ENCODE peak calls at places on chromosomes 1 and 21, in nine cellular contexts. J is endodermal cell, E is tibial artery, U is foreskin keratinocyte, S is tibial nerve, N is lung, Y is progenitor cell of endocrine pancreas, R is HFF-Myc, Z is heart left ventricle. P is an unnamed sample.

GRCh38 chr1:199510314-199510713 is 517.2 kb upstream of the NR5A2 start:
- DNase-seq in E (no peak), S (no peak), N (no peak), R (no peak), U (no peak), Y (no peak), Z (no peak), J (no peak), P (no peak)

GRCh38 chr1:201800246-201800645 is 28.7 kb upstream of the IPO9 start:
- DNase-seq in E (no peak), U (no peak), J (no peak), Z (no peak), R (no peak), Y (no peak), N (no peak), S (no peak), P (no peak)

GRCh38 chr1:156712626-156713025 is 7.2 kb upstream of the CRABP2 start:
- DNase-seq in Y (no peak), J (no peak), R (no peak), S (no peak), Z (no peak), N (no peak), U (no peak), E (no peak), P (no peak)

GRCh38 chr1:109792056-109792831 is 28.5 kb upstream of the EPS8L3 start:
- DNase-seq in R (peak), Z (peak), J (peak), S (no peak), E (peak), Y (no peak), U (no peak), N (peak), P (no peak)

GRCh38 chr1:212205843-212206242 is 79.4 kb upstream of the PPP2R5A start:
- DNase-seq in U (no peak), J (no peak), N (no peak), Z (no peak), R (no peak), E (no peak), Y (no peak), S (no peak), P (no peak)

GRCh38 chr21:43975469-43976098 is 36.5 kb upstream of the TRAPPC10 start:
- DNase-seq in Y (peak), S (peak), E (peak), R (peak), Z (peak), U (peak), J (peak), N (peak), P (peak)

GRCh38 chr1:42998381-42998780 is 39.7 kb upstream of the SLC2A1 start:
- DNase-seq in Z (no peak), N (no peak), U (no peak), J (no peak), E (no peak), S (no peak), R (peak), Y (no peak), P (no peak)

GRCh38 chr1:186442651-186443114 is 18.2 kb downstream of the PDC start:
- DNase-seq in Z (no peak), R (no peak), N (no peak), S (no peak), E (no peak), J (no peak), U (peak), Y (no peak), P (no peak)

GRCh38 chr1:95916616-95917015 is 682.6 kb downstream of the RWDD3 start:
- DNase-seq in N (no peak), R (no peak), S (no peak), Z (no peak), J (no peak), E (no peak), U (no peak), Y (no peak), P (no peak)

GRCh38 chr1:91744973-91745648 is 140.8 kb downstream of the TGFBR3 start:
- DNase-seq in Z (peak), S (peak), R (peak), J (no peak), Y (no peak), U (no peak), N (no peak), E (peak), P (no peak)

GRCh38 chr1:111199881-111200801 is at the start of gene DENND2D:
- DNase-seq in N (peak), J (no peak), Y (no peak), S (no peak), R (no peak), E (peak), U (no peak), Z (peak), P (peak)

GRCh38 chr1:98422821-98423220 is 238.7 kb upstream of the SNX7 start:
- DNase-seq in R (peak), E (no peak), U (no peak), Z (no peak), S (no peak), Y (no peak), J (no peak), N (no peak), P (no peak)

GRCh38 chr1:92493139-92493538 is 6.4 kb upstream of the GFI1 start:
- DNase-seq in J (no peak), Y (no peak), E (no peak), Z (no peak), S (no peak), R (no peak), U (no peak), N (no peak), P (no peak)

GRCh38 chr21:46223217-46223616 is 5.4 kb downstream of the LSS start:
- DNase-seq in Y (no peak), R (no peak), J (peak), S (no peak), U (no peak), E (no peak), Z (no peak), N (no peak), P (no peak)

GRCh38 chr1:172845371-172845770 is 186.5 kb downstream of the FASLG start:
- DNase-seq in J (no peak), E (no peak), N (no peak), Z (no peak), Y (no peak), R (no peak), U (no peak), S (no peak), P (no peak)

GRCh38 chr1:44505210-44505993 is 100.3 kb downstream of the RNF220 start:
- DNase-seq in N (no peak), J (no peak), Y (no peak), S (no peak), U (no peak), R (no peak), Z (peak), E (no peak), P (no peak)

GRCh38 chr1:105793541-105794146 is 1262.8 kb upstream of the PRMT6 start:
- DNase-seq in U (peak), E (no peak), S (no peak), N (no peak), Y (peak), Z (no peak), R (peak), J (peak), P (no peak)

GRCh38 chr1:209106237-209106741 is 477.2 kb upstream of the CAMK1G start:
- DNase-seq in N (no peak), E (no peak), J (peak), Z (no peak), S (no peak), R (peak), U (no peak), Y (no peak), P (no peak)

GRCh38 chr1:235468970-235469369 is 35.3 kb downstream of the B3GALNT2 start:
- DNase-seq in Z (no peak), S (no peak), U (peak), R (peak), J (no peak), N (no peak), Y (no peak), E (no peak), P (no peak)

GRCh38 chr1:65068202-65069011 is 79.6 kb upstream of the AK4 start:
- DNase-seq in Z (no peak), Y (no peak), U (no peak), E (no peak), S (no peak), R (no peak), N (no peak), J (no peak), P (no peak)

GRCh38 chr21:40120944-40121575 is 253.8 kb downstream of the PCP4 start:
- DNase-seq in Z (no peak), N (no peak), S (no peak), E (no peak), J (no peak), R (no peak), Y (no peak), U (no peak), P (no peak)

GRCh38 chr21:33951276-33952178 is 35.9 kb upstream of the ATP5PO start:
- DNase-seq in R (no peak), J (no peak), N (no peak), S (no peak), E (no peak), U (no peak), Z (no peak), Y (no peak), P (no peak)

GRCh38 chr1:228043281-228043845 is 36.6 kb downstream of the WNT3A start:
- DNase-seq in J (no peak), U (peak), E (no peak), Y (no peak), R (no peak), Z (no peak), N (no peak), S (no peak), P (no peak)

GRCh38 chr21:37072239-37072987 is 458 bp downstream of the PIGP start:
- DNase-seq in R (no peak), S (peak), N (no peak), E (peak), J (no peak), U (peak), Z (no peak), Y (no peak), P (peak)

GRCh38 chr1:185499986-185500626 is 183.1 kb upstream of the IVNS1ABP start:
- DNase-seq in R (peak), S (no peak), N (no peak), Y (no peak), Z (no peak), U (peak), J (no peak), E (no peak), P (no peak)

GRCh38 chr1:228646717-228647522 is 88.4 kb upstream of the RHOU start:
- DNase-seq in N (no peak), E (no peak), R (peak), S (no peak), J (peak), Y (no peak), Z (peak), U (peak), P (no peak)

GRCh38 chr1:21537932-21538630 is 28.9 kb downstream of the ALPL start:
- DNase-seq in E (no peak), N (no peak), S (no peak), J (peak), Y (no peak), R (no peak), U (no peak), Z (peak), P (no peak)

GRCh38 chr1:217418241-217418840 is 212.5 kb downstream of the GPATCH2 start:
- DNase-seq in S (no peak), R (no peak), Z (no peak), Y (no peak), N (no peak), J (no peak), E (no peak), U (no peak), P (no peak)

GRCh38 chr1:62391369-62391971 is 45.4 kb upstream of the USP1 start:
- DNase-seq in J (peak), S (no peak), Y (no peak), Z (no peak), R (no peak), E (no peak), U (no peak), N (no peak), P (no peak)

GRCh38 chr21:37917612-37918011 is 1.4 kb upstream of the KCNJ6 start:
- DNase-seq in Z (no peak), U (peak), N (no peak), E (no peak), Y (no peak), J (no peak), R (no peak), S (no peak), P (no peak)

GRCh38 chr21:39073717-39074116 is 109.5 kb downstream of the PSMG1 start:
- DNase-seq in R (no peak), Z (no peak), E (peak), Y (no peak), U (no peak), J (no peak), N (no peak), S (no peak), P (no peak)

GRCh38 chr1:10943991-10944730 is 68.3 kb upstream of the TARDBP start:
- DNase-seq in Z (no peak), N (no peak), S (no peak), U (no peak), E (no peak), J (peak), Y (no peak), R (no peak), P (no peak)

GRCh38 chr1:93471911-93472310 is 24.0 kb downstream of the FNBP1L start:
- DNase-seq in E (no peak), J (no peak), U (no peak), Y (no peak), R (no peak), N (no peak), Z (no peak), S (no peak), P (no peak)

GRCh38 chr1:19096036-19096833 is 113.8 kb downstream of the UBR4 start:
- DNase-seq in E (no peak), R (no peak), S (no peak), U (no peak), Z (no peak), Y (peak), J (peak), N (peak), P (no peak)

GRCh38 chr21:42835611-42836401 is 43.5 kb downstream of the WDR4 start:
- DNase-seq in U (no peak), Z (no peak), R (no peak), J (no peak), E (no peak), Y (no peak), N (no peak), S (no peak), P (no peak)

GRCh38 chr1:219518168-219518905 is 94.6 kb downstream of the ZC3H11B start:
- DNase-seq in R (peak), U (peak), Y (no peak), E (no peak), J (no peak), N (no peak), Z (no peak), S (no peak), P (no peak)

GRCh38 chr1:29243863-29244185 is 7.5 kb downstream of the PTPRU start:
- DNase-seq in R (no peak), U (no peak), E (no peak), Y (no peak), J (no peak), N (no peak), S (no peak), Z (no peak), P (peak)

GRCh38 chr1:230581446-230582079 is 60.7 kb upstream of the COG2 start:
- DNase-seq in Z (no peak), J (peak), E (no peak), Y (no peak), S (no peak), N (no peak), U (no peak), R (no peak), P (no peak)
- TF ChIP-seq CTCF in Z (no peak), J (peak), E (no peak), Y (no peak), S (no peak), N (no peak), U (peak), R (peak), P (peak)

GRCh38 chr1:168714012-168714411 is 15.0 kb downstream of the DPT start:
- DNase-seq in J (no peak), S (no peak), N (no peak), U (no peak), E (no peak), Y (no peak), R (no peak), Z (no peak), P (no peak)

GRCh38 chr1:168722964-168723363 is 6.0 kb downstream of the DPT start:
- DNase-seq in U (no peak), Z (no peak), S (no peak), E (no peak), J (no peak), Y (no peak), R (no peak), N (no peak), P (no peak)

GRCh38 chr1:168719306-168720111 is 9.5 kb downstream of the DPT start:
- DNase-seq in R (no peak), Z (no peak), N (no peak), U (peak), E (no peak), S (no peak), Y (no peak), J (no peak), P (no peak)

GRCh38 chr1:168720839-168721238 is 8.2 kb downstream of the DPT start:
- DNase-seq in N (no peak), Y (no peak), U (no peak), E (no peak), S (no peak), J (no peak), Z (no peak), R (no peak), P (no peak)

DNA sequence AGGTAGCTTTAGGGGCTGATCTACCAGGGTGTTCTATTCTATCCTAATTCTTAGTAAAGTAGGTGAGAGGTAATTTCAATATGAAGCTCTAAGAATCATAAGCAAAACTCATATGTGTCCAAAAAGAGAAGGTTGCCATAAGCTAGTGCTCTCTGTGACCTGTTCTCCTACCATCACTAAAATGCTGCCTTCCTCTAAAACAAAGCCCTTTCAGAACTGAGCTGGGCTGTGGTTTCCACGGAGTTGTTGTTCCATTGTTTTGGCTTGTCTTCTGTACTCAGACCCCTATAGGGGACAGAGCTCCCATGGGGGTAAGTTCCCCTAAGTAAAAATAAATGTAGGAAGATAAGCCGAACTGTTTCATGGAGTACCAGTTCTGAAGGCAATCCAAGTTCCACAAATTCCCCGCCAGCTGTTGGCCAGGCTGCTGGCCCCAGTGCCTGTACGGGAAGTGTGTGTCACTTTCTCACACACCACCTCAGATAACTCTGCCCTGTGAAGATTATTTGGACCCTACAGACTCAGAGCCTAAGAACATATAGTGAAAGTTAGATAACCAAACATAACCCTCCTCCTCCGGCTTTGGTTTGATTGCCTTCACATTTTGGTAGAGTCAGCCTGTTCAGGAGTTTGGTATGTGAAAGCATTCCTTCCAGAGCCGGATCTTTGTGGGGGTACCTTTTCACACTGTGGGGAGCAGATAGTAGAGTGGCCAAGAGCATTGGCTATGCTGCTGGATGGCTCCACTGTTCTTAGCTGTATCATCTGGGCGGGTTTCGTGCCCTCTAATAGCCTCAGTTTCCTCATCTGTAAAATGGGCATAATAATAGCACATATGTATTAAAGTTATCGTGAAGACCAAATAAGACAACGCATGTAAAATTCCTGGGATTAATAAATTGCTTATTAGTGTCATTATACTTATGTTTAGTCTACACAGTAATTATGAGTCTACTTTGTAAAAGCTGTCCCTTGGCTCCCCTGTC is 10.8 kb downstream of the DPT start:
- DNase-seq in E (no peak), Z (peak), S (no peak), Y (no peak), U (no peak), N (no peak), R (no peak), J (no peak), P (no peak)
- TF ChIP-seq CTCF in E (no peak), Z (no peak), S (no peak), Y (no peak), U (no peak), N (no peak), R (no peak), J (no peak), P (no peak)

GRCh38 chr21:25039461-25040380 is 567.6 kb downstream of the MRPL39 start:
- DNase-seq in N (no peak), Y (no peak), U (peak), S (no peak), E (no peak), R (no peak), Z (no peak), J (no peak), P (no peak)
- TF ChIP-seq CTCF in N (no peak), Y (peak), U (peak), S (peak), E (no peak), R (no peak), Z (peak), J (peak), P (no peak)

GRCh38 chr1:162699366-162699765 is 67.1 kb downstream of the DDR2 start:
- DNase-seq in J (no peak), Z (no peak), U (no peak), Y (no peak), N (no peak), S (no peak), R (no peak), E (no peak), P (no peak)
- TF ChIP-seq CTCF in J (no peak), Z (no peak), U (no peak), Y (no peak), N (no peak), S (no peak), R (no peak), E (no peak), P (no peak)

GRCh38 chr1:171081220-171081993 is 9.3 kb upstream of the FMO3 start:
- DNase-seq in S (no peak), E (no peak), Z (no peak), Y (no peak), U (peak), N (no peak), R (peak), J (no peak), P (no peak)
- TF ChIP-seq CTCF in S (peak), E (peak), Z (peak), Y (peak), U (peak), N (no peak), R (no peak), J (peak), P (no peak)

GRCh38 chr1:226063362-226064167 is 1.0 kb downstream of the H3-3A start:
- DNase-seq in U (no peak), Z (peak), S (peak), N (peak), Y (peak), R (no peak), J (peak), E (peak), P (no peak)

GRCh38 chr1:226060976-226061792 is 1.3 kb upstream of the H3-3A start:
- DNase-seq in Y (no peak), S (no peak), Z (no peak), U (no peak), N (no peak), E (no peak), R (no peak), J (no peak), P (no peak)

GRCh38 chr1:226064168-226064815 is 1.8 kb downstream of the H3-3A start:
- DNase-seq in E (no peak), U (no peak), S (no peak), R (no peak), Z (no peak), N (no peak), Y (no peak), J (peak), P (no peak)

GRCh38 chr1:226061793-226062557 is 541 bp upstream of the H3-3A start:
- DNase-seq in J (peak), S (peak), U (no peak), E (peak), Z (peak), R (no peak), Y (peak), N (peak), P (no peak)

GRCh38 chr1:226062558-226063361 is at the start of gene H3-3A:
- DNase-seq in R (peak), J (peak), Y (peak), N (peak), U (peak), S (peak), Z (peak), E (peak), P (peak)
- TF ChIP-seq CTCF in R (no peak), J (peak), Y (peak), N (no peak), U (no peak), S (no peak), Z (peak), E (no peak), P (no peak)

P was measured in CD14-positive monocyte.